ENCODE peak calls at places on chromosomes 2 and 18, in five cellular contexts. One of them, this sample, is unnamed.

GRCh38 chr2:224217233-224217961 is 178.3 kb upstream of the SERPINE2 start:
- DNase-seq in WTC11: no peak
- DNase-seq in K562: no peak
- DNase-seq in A549: no peak
- DNase-seq in GM12878: no peak
- DNase-seq in this sample: no peak

GRCh38 chr2:156229724-156230362 is 102.7 kb downstream of the NR4A2 start:
- DNase-seq in A549: no peak
- DNase-seq in GM12878: no peak
- DNase-seq in WTC11: no peak
- DNase-seq in K562: no peak
- DNase-seq in this sample: no peak

GRCh38 chr2:19198376-19198775 is 160.0 kb downstream of the OSR1 start:
- DNase-seq in A549: no peak
- DNase-seq in GM12878: no peak
- DNase-seq in WTC11: no peak
- DNase-seq in K562: no peak
- DNase-seq in this sample: no peak

GRCh38 chr18:35910327-35910726 is 62.2 kb upstream of the RMP24 start:
- DNase-seq in K562: no peak
- DNase-seq in A549: no peak
- DNase-seq in GM12878: no peak
- DNase-seq in WTC11: no peak
- DNase-seq in this sample: no peak

GRCh38 chr2:215796160-215796559 is 217.2 kb downstream of the MREG start:
- DNase-seq in A549: no peak
- DNase-seq in K562: no peak
- DNase-seq in WTC11: no peak
- DNase-seq in GM12878: no peak
- DNase-seq in this sample: no peak

GRCh38 chr2:101831351-101831865 is 133.9 kb downstream of the MAP4K4 start:
- DNase-seq in A549: peak
- DNase-seq in GM12878: no peak
- DNase-seq in K562: peak
- DNase-seq in WTC11: peak
- DNase-seq in this sample: peak

GRCh38 chr2:175080479-175080878 is 75.3 kb upstream of the CHN1 start:
- DNase-seq in GM12878: no peak
- DNase-seq in A549: no peak
- DNase-seq in WTC11: no peak
- DNase-seq in K562: no peak
- DNase-seq in this sample: no peak

GRCh38 chr18:53534695-53535094 is 689.8 kb downstream of the MBD2 start:
- DNase-seq in GM12878: no peak
- DNase-seq in K562: no peak
- DNase-seq in A549: no peak
- DNase-seq in WTC11: no peak
- DNase-seq in this sample: no peak

GRCh38 chr18:70553961-70554325 is 265.1 kb downstream of the SOCS6 start:
- DNase-seq in K562: no peak
- DNase-seq in GM12878: no peak
- DNase-seq in WTC11: no peak
- DNase-seq in A549: no peak
- DNase-seq in this sample: no peak

GRCh38 chr18:75211002-75211621 is 515 bp downstream of the TSHZ1 start:
- DNase-seq in GM12878: no peak
- DNase-seq in A549: no peak
- DNase-seq in K562: peak
- DNase-seq in WTC11: no peak
- DNase-seq in this sample: peak

GRCh38 chr2:90645-91312 is 44.5 kb upstream of the FAM110C start:
- DNase-seq in K562: no peak
- DNase-seq in WTC11: no peak
- DNase-seq in A549: no peak
- DNase-seq in GM12878: no peak
- DNase-seq in this sample: no peak

GRCh38 chr2:28332696-28333095 is 60.0 kb upstream of the FOSL2 start:
- DNase-seq in K562: no peak
- DNase-seq in A549: no peak
- DNase-seq in GM12878: no peak
- DNase-seq in WTC11: no peak
- DNase-seq in this sample: no peak

GRCh38 chr2:153391131-153391530 is 87.4 kb downstream of the RPRM start:
- DNase-seq in GM12878: no peak
- DNase-seq in A549: no peak
- DNase-seq in WTC11: no peak
- DNase-seq in K562: no peak
- DNase-seq in this sample: no peak

GRCh38 chr2:153387203-153387602 is 91.4 kb downstream of the RPRM start:
- DNase-seq in GM12878: no peak
- DNase-seq in A549: no peak
- DNase-seq in K562: no peak
- DNase-seq in WTC11: no peak
- DNase-seq in this sample: no peak

GRCh38 chr2:153388246-153388645 is 90.3 kb downstream of the RPRM start:
- DNase-seq in K562: no peak
- DNase-seq in A549: no peak
- DNase-seq in GM12878: no peak
- DNase-seq in WTC11: no peak
- DNase-seq in this sample: no peak

GRCh38 chr2:153386481-153386891 is 92.1 kb downstream of the RPRM start:
- DNase-seq in WTC11: no peak
- DNase-seq in GM12878: no peak
- DNase-seq in A549: no peak
- DNase-seq in K562: no peak
- DNase-seq in this sample: no peak
- TF ChIP-seq ESRRA in WTC11: no peak
- TF ChIP-seq ESRRA in GM12878: no peak
- TF ChIP-seq ESRRA in A549: no peak
- TF ChIP-seq ESRRA in K562: no peak
- TF ChIP-seq ESRRA in this sample: no peak

DNA sequence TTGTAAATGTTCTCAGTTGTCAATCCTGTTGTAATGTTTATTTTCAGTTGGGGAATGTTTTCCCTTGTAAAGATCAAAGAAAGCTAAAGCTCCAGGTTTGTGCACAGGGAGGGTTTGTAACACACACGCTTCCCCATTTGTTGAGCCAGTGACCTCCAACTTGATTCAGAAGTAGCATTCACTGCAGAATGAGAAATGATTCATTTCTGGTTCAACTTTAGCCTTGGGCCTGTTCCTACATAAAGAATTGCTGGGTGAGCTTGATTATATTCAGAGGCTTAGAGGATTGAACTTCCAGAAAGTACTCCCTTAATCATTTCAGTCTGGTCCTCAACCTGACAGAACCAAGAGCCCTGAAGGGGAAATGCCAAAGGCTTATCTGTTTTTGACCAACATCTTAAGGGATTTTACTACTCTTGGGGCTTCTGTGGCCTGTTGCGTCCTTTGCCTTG is 70.6 kb upstream of the CAVIN2 start:
- DNase-seq in K562: no peak
- DNase-seq in WTC11: no peak
- DNase-seq in GM12878: no peak
- DNase-seq in A549: no peak
- DNase-seq in this sample: peak
- TF ChIP-seq ESRRA in K562: no peak
- TF ChIP-seq ESRRA in WTC11: no peak
- TF ChIP-seq ESRRA in GM12878: no peak
- TF ChIP-seq ESRRA in A549: no peak
- TF ChIP-seq ESRRA in this sample: no peak

DNA sequence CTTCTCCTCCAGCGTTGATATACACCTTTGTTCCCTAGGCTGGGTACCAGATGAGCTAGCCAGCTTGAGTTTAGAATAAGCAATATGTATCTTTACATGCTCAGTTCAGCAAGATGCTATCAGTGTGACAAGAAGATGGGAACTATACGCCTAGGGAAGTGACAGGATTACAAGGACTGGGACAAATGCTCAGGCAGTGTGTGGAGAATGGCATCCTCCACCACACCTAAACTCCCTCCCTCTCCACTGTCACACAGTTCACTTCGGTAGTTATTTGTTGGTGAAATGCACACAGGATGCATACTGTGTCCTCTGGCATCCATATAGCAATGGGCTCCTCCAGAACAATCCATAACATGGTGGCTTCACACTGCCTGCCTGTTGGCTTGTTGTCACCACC is 7.7 kb downstream of the STAT1 start:
- DNase-seq in A549: no peak
- DNase-seq in WTC11: no peak
- DNase-seq in K562: no peak
- DNase-seq in GM12878: no peak
- DNase-seq in this sample: no peak
- TF ChIP-seq ESRRA in A549: no peak
- TF ChIP-seq ESRRA in WTC11: no peak
- TF ChIP-seq ESRRA in K562: no peak
- TF ChIP-seq ESRRA in GM12878: no peak
- TF ChIP-seq ESRRA in this sample: no peak

DNA sequence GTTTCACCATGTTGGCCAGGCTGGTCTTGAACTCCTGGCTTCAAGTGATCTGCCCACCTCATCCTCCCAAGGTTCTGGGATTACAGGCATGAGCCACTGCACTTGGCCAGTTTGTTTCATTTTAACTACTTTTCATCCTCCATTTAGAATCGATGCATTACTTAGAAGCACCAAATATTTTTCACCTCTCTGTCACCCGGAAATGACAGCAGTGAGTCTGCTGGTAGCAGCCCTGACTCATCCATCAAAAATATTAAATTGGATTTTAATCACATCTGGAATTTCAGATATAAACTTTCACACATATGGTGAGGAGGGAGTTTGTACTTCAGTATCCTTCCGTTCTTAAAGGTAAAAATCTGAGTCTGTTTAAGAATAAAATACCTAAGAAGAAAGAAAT is 279.3 kb upstream of the SIX2 start:
- DNase-seq in WTC11: no peak
- DNase-seq in GM12878: no peak
- DNase-seq in K562: no peak
- DNase-seq in A549: no peak
- DNase-seq in this sample: no peak
- TF ChIP-seq ESRRA in WTC11: no peak
- TF ChIP-seq ESRRA in GM12878: no peak
- TF ChIP-seq ESRRA in K562: no peak
- TF ChIP-seq ESRRA in A549: no peak
- TF ChIP-seq ESRRA in this sample: no peak

DNA sequence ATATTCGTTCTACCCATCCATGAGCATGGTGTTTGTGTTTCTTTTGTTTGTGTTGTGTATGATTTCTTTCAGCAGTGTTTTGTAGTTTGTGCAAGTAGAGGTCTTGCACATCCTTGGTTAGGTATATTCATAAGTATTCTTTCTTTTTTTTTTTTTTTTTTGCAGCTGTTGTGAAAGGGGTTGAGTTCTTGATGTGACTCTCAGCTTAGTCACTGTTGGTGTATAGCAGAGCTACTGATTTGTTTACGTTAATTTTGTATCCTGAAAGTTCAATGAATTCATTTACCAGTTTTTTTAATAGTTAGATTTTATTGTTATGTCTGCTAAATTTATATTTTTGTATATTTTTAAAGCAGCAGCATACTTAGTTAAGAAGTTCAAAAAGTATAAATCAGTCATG is 834.4 kb upstream of the NRXN1 start:
- DNase-seq in A549: no peak
- DNase-seq in GM12878: no peak
- DNase-seq in WTC11: no peak
- DNase-seq in K562: no peak
- DNase-seq in this sample: no peak
- TF ChIP-seq ESRRA in A549: no peak
- TF ChIP-seq ESRRA in GM12878: no peak
- TF ChIP-seq ESRRA in WTC11: no peak
- TF ChIP-seq ESRRA in K562: no peak
- TF ChIP-seq ESRRA in this sample: no peak

GRCh38 chr2:86789687-86790133 is 1.0 kb downstream of the CD8A start:
- DNase-seq in A549: no peak
- DNase-seq in WTC11: peak
- DNase-seq in GM12878: no peak
- DNase-seq in K562: no peak
- DNase-seq in this sample: no peak

GRCh38 chr2:86790134-86790827 is 432 bp downstream of the CD8A start:
- DNase-seq in WTC11: peak
- DNase-seq in K562: no peak
- DNase-seq in GM12878: no peak
- DNase-seq in A549: no peak
- DNase-seq in this sample: no peak

GRCh38 chr2:86787701-86788100 is 3.0 kb downstream of the CD8A start:
- DNase-seq in WTC11: no peak
- DNase-seq in A549: no peak
- DNase-seq in GM12878: no peak
- DNase-seq in K562: no peak
- DNase-seq in this sample: no peak

GRCh38 chr2:86788172-86788571 is 2.5 kb downstream of the CD8A start:
- DNase-seq in A549: no peak
- DNase-seq in WTC11: no peak
- DNase-seq in GM12878: no peak
- DNase-seq in K562: no peak
- DNase-seq in this sample: no peak

GRCh38 chr2:86788881-86789686 is 1.6 kb downstream of the CD8A start:
- DNase-seq in WTC11: peak
- DNase-seq in GM12878: no peak
- DNase-seq in K562: no peak
- DNase-seq in A549: no peak
- DNase-seq in this sample: no peak
- TF ChIP-seq ESRRA in WTC11: peak
- TF ChIP-seq ESRRA in GM12878: no peak
- TF ChIP-seq ESRRA in K562: no peak
- TF ChIP-seq ESRRA in A549: no peak
- TF ChIP-seq ESRRA in this sample: no peak

DNA sequence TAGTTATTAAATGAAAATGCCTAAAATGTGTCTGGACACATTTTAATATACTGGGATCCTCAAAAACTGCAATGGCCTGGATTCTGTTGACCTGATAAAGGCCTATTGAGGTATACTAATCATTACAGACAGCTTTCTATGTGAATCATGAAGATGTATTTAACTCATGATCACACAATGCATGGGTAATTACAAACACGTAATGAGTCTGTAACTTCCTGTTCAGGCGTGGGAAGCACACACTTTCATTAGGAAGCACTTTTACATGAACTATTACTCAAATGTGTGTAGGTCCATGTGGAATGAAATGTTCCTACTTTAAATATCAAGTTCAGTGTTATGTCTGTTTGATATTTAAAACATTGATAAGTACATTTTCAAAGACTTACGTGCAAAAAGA is 108.7 kb downstream of the NCKAP5 start:
- DNase-seq in A549: no peak
- DNase-seq in GM12878: no peak
- DNase-seq in WTC11: no peak
- DNase-seq in K562: no peak
- DNase-seq in this sample: no peak
- TF ChIP-seq ESRRA in A549: no peak
- TF ChIP-seq ESRRA in GM12878: no peak
- TF ChIP-seq ESRRA in WTC11: no peak
- TF ChIP-seq ESRRA in K562: no peak
- TF ChIP-seq ESRRA in this sample: no peak